ENCODE peak calls at places on chromosomes 11 and 22, in five cellular contexts. Y, A, E, Z and F are unnamed samples.

GRCh38 chr11:2582436-2582931 is 117.3 kb downstream of the KCNQ1OT1 start:
- DNase-seq in E (no peak), Y (peak), A (no peak), Z (no peak), F (no peak)

GRCh38 chr22:47678667-47679287 is 916.3 kb downstream of the TBC1D22A start:
- DNase-seq in Z (no peak), A (no peak), E (peak), Y (no peak), F (no peak)

GRCh38 chr11:2902784-2903671 is 17.5 kb upstream of the CDKN1C start:
- DNase-seq in A (no peak), E (no peak), Y (no peak), Z (no peak), F (no peak)

GRCh38 chr22:29609139-29609538 is 5.7 kb downstream of the NF2 start:
- DNase-seq in E (no peak), Z (no peak), Y (no peak), A (no peak), F (no peak)

GRCh38 chr11:88293931-88294330 is 43.6 kb downstream of the CTSC start:
- DNase-seq in E (no peak), Z (no peak), A (no peak), Y (no peak), F (no peak)

GRCh38 chr22:19862616-19863246 is 8.1 kb upstream of the GNB1L start:
- DNase-seq in Z (no peak), A (no peak), E (no peak), Y (no peak), F (no peak)

GRCh38 chr11:116691779-116692178 is 81.0 kb downstream of the BUD13 start:
- DNase-seq in E (no peak), Z (peak), Y (peak), A (peak), F (peak)

GRCh38 chr22:22682807-22683667 is 38.6 kb downstream of the GGTLC2 start:
- DNase-seq in Z (no peak), Y (no peak), A (no peak), E (no peak), F (no peak)

GRCh38 chr22:20520093-20520511 is 12.7 kb downstream of the MED15 start:
- DNase-seq in Y (no peak), A (no peak), Z (peak), E (no peak), F (no peak)

GRCh38 chr11:57341250-57341808 is 3.2 kb downstream of the P2RX3 start:
- DNase-seq in Z (no peak), Y (no peak), E (no peak), A (no peak), F (no peak)

GRCh38 chr22:46815896-46816721 is 53.7 kb downstream of the TBC1D22A start:
- DNase-seq in Y (no peak), E (no peak), Z (peak), A (no peak), F (no peak)

GRCh38 chr11:120704256-120704750 is 192.8 kb downstream of the GRIK4 start:
- DNase-seq in A (no peak), Z (no peak), E (no peak), Y (no peak), F (no peak)

GRCh38 chr11:94650756-94651155 is 83.6 kb downstream of the PIWIL4 start:
- DNase-seq in A (no peak), Z (no peak), E (no peak), Y (no peak), F (no peak)

GRCh38 chr11:26418391-26418790 is 86.5 kb downstream of the ANO3 start:
- DNase-seq in Y (no peak), E (no peak), A (no peak), Z (no peak), F (no peak)

GRCh38 chr11:61516191-61516590 is 7.6 kb downstream of the LRRC10B start:
- DNase-seq in E (no peak), A (no peak), Z (peak), Y (no peak), F (no peak)

GRCh38 chr22:40345801-40346177 is 511 bp upstream of the ADSL start:
- DNase-seq in E (no peak), Z (peak), A (no peak), Y (peak), F (peak)

GRCh38 chr11:111354601-111354891 is 24.5 kb downstream of the POU2AF1 start:
- DNase-seq in E (no peak), Z (no peak), A (no peak), Y (no peak), F (no peak)

GRCh38 chr11:74701351-74701750 is 29.9 kb downstream of the CHRDL2 start:
- DNase-seq in Z (peak), A (peak), E (peak), Y (no peak), F (peak)

GRCh38 chr11:120057595-120058581 is 80.0 kb downstream of the TRIM29 start:
- DNase-seq in Y (no peak), E (peak), Z (no peak), A (peak), F (no peak)

GRCh38 chr11:130400793-130401483 is 27.5 kb downstream of the ADAMTS8 start:
- DNase-seq in A (no peak), E (no peak), Z (no peak), Y (no peak), F (peak)

GRCh38 chr22:47634342-47634741 is 871.9 kb downstream of the TBC1D22A start:
- DNase-seq in A (no peak), E (no peak), Y (no peak), Z (no peak), F (peak)

GRCh38 chr11:93652161-93652597 is 9.3 kb upstream of the CEP295 start:
- DNase-seq in Y (peak), Z (peak), A (no peak), E (no peak), F (peak)

GRCh38 chr11:117010808-117011540 is 87.3 kb downstream of the SIK3 start:
- DNase-seq in A (no peak), Y (no peak), Z (no peak), E (no peak), F (no peak)

GRCh38 chr11:42315267-42315666 is 855.8 kb upstream of the LRRC4C start:
- DNase-seq in Y (no peak), E (no peak), Z (no peak), A (no peak), F (no peak)

GRCh38 chr22:46245515-46245914 is 4.6 kb downstream of the CDPF1 start:
- DNase-seq in Y (peak), Z (no peak), A (no peak), E (no peak), F (no peak)

GRCh38 chr22:20463324-20464095 is 25.9 kb upstream of the SCARF2 start:
- DNase-seq in Z (no peak), E (no peak), Y (no peak), A (no peak), F (no peak)

DNA sequence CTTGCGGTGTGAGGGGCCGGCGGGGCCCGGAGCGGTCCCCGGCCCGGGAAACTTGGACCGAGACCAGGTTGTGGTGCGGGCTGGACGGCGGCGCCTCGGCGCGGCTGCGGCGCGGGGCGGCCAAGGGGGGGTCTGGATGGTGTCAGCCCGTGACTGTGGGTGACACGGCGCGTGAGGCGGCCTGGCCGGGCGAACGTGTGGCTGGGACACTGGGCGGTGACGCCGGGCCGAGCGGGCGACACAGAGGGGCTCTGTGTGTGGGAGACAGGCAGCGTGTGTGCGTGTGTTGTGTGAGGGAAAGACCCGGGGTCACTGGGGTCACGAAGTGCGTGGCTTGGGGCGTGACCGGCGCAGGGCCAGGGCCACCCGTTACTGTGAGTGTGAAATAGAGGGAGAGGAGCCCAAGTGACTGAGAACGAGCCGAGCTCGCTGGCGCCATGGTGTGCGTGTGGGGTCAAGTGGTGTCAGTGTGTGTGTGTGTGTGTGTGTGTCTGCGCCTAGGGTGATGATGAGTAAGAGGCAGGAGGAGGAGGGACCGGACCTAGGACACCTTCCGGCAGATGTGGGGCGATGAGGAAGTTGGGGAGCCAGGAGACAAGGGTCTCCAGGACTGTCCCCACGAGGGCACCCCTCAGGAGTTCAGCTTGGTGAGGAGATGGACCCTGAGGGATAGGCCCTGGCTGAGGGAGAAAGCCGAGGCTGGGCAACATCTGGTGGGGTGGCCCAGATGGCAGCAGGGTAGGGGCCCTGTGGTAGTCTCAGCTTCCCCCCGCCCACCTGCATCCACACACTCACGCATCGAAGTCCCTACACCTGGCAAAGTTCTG is 817 bp downstream of the RELT start:
- DNase-seq in Y (peak), Z (peak), A (peak), E (no peak), F (peak)
- TF ChIP-seq JUND in Y (no peak), Z (peak), A (no peak), E (no peak), F (no peak)

GRCh38 chr22:48953830-48954229 is 873.8 kb downstream of the BRD1 start:
- DNase-seq in Y (no peak), A (no peak), E (no peak), Z (no peak), F (no peak)

GRCh38 chr22:48957987-48958321 is 869.7 kb downstream of the BRD1 start:
- DNase-seq in Z (no peak), E (no peak), A (no peak), Y (no peak), F (no peak)

GRCh38 chr22:48954781-48955311 is 872.8 kb downstream of the BRD1 start:
- DNase-seq in Z (peak), A (no peak), Y (no peak), E (no peak), F (no peak)

GRCh38 chr22:48957311-48957986 is 870.2 kb downstream of the BRD1 start:
- DNase-seq in A (no peak), Y (no peak), Z (no peak), E (no peak), F (no peak)

GRCh38 chr22:48955351-48956311 is 872.0 kb downstream of the BRD1 start:
- DNase-seq in Y (no peak), Z (no peak), A (no peak), E (no peak), F (no peak)
- TF ChIP-seq JUND in Y (no peak), Z (no peak), A (no peak), E (no peak), F (no peak)

DNA sequence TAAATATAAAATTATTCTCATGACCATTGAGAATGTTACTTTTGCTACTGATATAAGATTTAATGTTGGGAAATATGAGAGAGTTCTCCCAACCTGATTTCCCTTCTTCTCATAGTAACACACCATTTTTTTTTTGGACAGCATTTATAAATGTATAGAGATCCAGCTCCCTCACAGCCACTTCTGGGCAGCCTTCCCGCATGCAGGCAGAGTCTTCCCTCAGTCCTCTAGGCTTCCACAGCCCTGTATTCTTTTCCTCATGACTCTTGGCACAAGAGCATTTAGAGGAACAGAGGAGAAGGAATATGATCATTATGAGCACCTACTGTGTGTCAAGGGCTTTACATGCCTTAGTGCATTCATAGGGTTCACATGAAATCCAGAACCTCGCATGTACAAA is 9.0 kb downstream of the DTX4 start:
- DNase-seq in E (no peak), Y (no peak), A (no peak), Z (no peak), F (no peak)
- TF ChIP-seq JUND in E (no peak), Y (no peak), A (no peak), Z (no peak), F (no peak)

GRCh38 chr22:48960981-48961655 is 866.6 kb downstream of the BRD1 start:
- DNase-seq in Y (no peak), A (no peak), Z (no peak), E (no peak), F (no peak)
- TF ChIP-seq JUND in Y (no peak), A (no peak), Z (no peak), E (no peak), F (no peak)

GRCh38 chr11:69310934-69311766 is 17.2 kb downstream of the MYEOV start:
- DNase-seq in A (no peak), E (no peak), Y (no peak), Z (no peak), F (no peak)
- TF ChIP-seq JUND in A (no peak), E (no peak), Y (no peak), Z (no peak), F (no peak)

GRCh38 chr22:18104566-18104965 is 6.0 kb upstream of the TUBA8 start:
- DNase-seq in Z (no peak), A (no peak), E (no peak), Y (no peak), F (no peak)
- TF ChIP-seq JUND in Z (no peak), A (no peak), E (no peak), Y (no peak), F (no peak)